ENCODE peak calls at places on chromosomes 4 and X, in eight cellular contexts. L, P, X, G, Y, K, V and W are unnamed samples.

GRCh38 chr4:173538148-173538902 is 8.3 kb upstream of the HAND2 start:
- DNase-seq in L (no peak), P (peak), X (peak), G (no peak), Y (no peak), K (peak), V (peak), W (peak)

GRCh38 chr4:26076000-26076587 is 162.1 kb downstream of the SMIM20 start:
- DNase-seq in L (no peak), P (no peak), X (no peak), G (no peak), Y (no peak), K (no peak), V (peak), W (no peak)

GRCh38 chr4:174038481-174038880 is 245.0 kb downstream of the FBXO8 start:
- DNase-seq in L (no peak), P (no peak), X (no peak), G (no peak), Y (no peak), K (no peak), V (no peak), W (no peak)

GRCh38 chr4:2482693-2483092 is 13.8 kb downstream of the RNF4 start:
- DNase-seq in L (peak), P (no peak), X (peak), G (no peak), Y (no peak), K (peak), V (peak), W (no peak)

GRCh38 chr4:109559983-109560686 is at the start of gene MCUB:
- DNase-seq in L (peak), P (peak), X (peak), G (peak), Y (peak), K (peak), V (peak), W (peak)

GRCh38 chr4:164501074-164501473 is 252.9 kb upstream of the SMIM31 start:
- DNase-seq in L (no peak), P (no peak), X (no peak), G (no peak), Y (no peak), K (no peak), V (no peak), W (no peak)

GRCh38 chr4:154732669-154733068 is 11.1 kb upstream of the LRAT start:
- DNase-seq in L (no peak), P (no peak), X (no peak), G (no peak), Y (no peak), K (no peak), V (no peak), W (no peak)

GRCh38 chr4:140617494-140618060 is 48.8 kb upstream of the UCP1 start:
- DNase-seq in L (no peak), P (no peak), X (no peak), G (no peak), Y (no peak), K (no peak), V (peak), W (no peak)

GRCh38 chr4:89837385-89837995 is 529 bp upstream of the SNCA start:
- DNase-seq in L (no peak), P (peak), X (no peak), G (no peak), Y (no peak), K (no peak), V (peak), W (peak)

GRCh38 chr4:98661356-98662054 is 3.1 kb upstream of the TSPAN5 start:
- DNase-seq in L (no peak), P (peak), X (no peak), G (no peak), Y (no peak), K (no peak), V (no peak), W (peak)

GRCh38 chr4:106818764-106819163 is 217.3 kb downstream of the DKK2 start:
- DNase-seq in L (no peak), P (no peak), X (no peak), G (no peak), Y (no peak), K (no peak), V (peak), W (no peak)

GRCh38 chrX:107729558-107730297 is 45.9 kb downstream of the TSC22D3 start:
- DNase-seq in L (no peak), P (no peak), X (peak), G (no peak), Y (no peak), K (peak), V (peak), W (peak)

GRCh38 chr4:185311113-185311888 is 84.4 kb downstream of the LRP2BP start:
- DNase-seq in L (peak), P (no peak), X (no peak), G (no peak), Y (no peak), K (no peak), V (no peak), W (no peak)

GRCh38 chr4:21209854-21210253 is 509.6 kb downstream of the PACRGL start:
- DNase-seq in L (no peak), P (no peak), X (no peak), G (no peak), Y (no peak), K (no peak), V (no peak), W (no peak)

GRCh38 chr4:63226236-63226635 is 1183.0 kb downstream of the TECRL start:
- DNase-seq in L (no peak), P (no peak), X (no peak), G (no peak), Y (no peak), K (no peak), V (no peak), W (no peak)

GRCh38 chr4:3409571-3410091 is 32.1 kb upstream of the HGFAC start:
- DNase-seq in L (no peak), P (no peak), X (no peak), G (peak), Y (no peak), K (peak), V (no peak), W (peak)

GRCh38 chr4:176149680-176150079 is 45.7 kb downstream of the SPATA4 start:
- DNase-seq in L (no peak), P (no peak), X (no peak), G (no peak), Y (no peak), K (no peak), V (no peak), W (no peak)

GRCh38 chr4:114997596-114997995 is 115.8 kb downstream of the NDST4 start:
- DNase-seq in L (no peak), P (no peak), X (no peak), G (no peak), Y (no peak), K (no peak), V (no peak), W (no peak)

GRCh38 chr4:98659741-98660507 is 1.5 kb upstream of the TSPAN5 start:
- DNase-seq in L (no peak), P (no peak), X (no peak), G (no peak), Y (no peak), K (no peak), V (peak), W (no peak)

GRCh38 chr4:89316931-89317366 is 9.3 kb upstream of the GPRIN3 start:
- DNase-seq in L (peak), P (no peak), X (no peak), G (no peak), Y (peak), K (no peak), V (peak), W (no peak)

GRCh38 chr4:74394476-74395136 is 29.7 kb downstream of the EREG start:
- DNase-seq in L (no peak), P (no peak), X (no peak), G (no peak), Y (no peak), K (no peak), V (peak), W (no peak)

GRCh38 chr4:128862608-128863313 is 53.3 kb downstream of the JADE1 start:
- DNase-seq in L (no peak), P (no peak), X (no peak), G (no peak), Y (peak), K (no peak), V (no peak), W (no peak)

GRCh38 chr4:28966982-28967381 is 1753.2 kb upstream of the PCDH7 start:
- DNase-seq in L (no peak), P (no peak), X (no peak), G (no peak), Y (no peak), K (no peak), V (peak), W (no peak)

GRCh38 chr4:80878218-80878617 is 152.3 kb upstream of the BMP3 start:
- DNase-seq in L (peak), P (no peak), X (no peak), G (no peak), Y (no peak), K (no peak), V (peak), W (no peak)

GRCh38 chrX:22520128-22520828 is 247.6 kb downstream of the CBLL2 start:
- DNase-seq in L (no peak), P (no peak), X (no peak), G (no peak), Y (no peak), K (no peak), V (no peak), W (no peak)

GRCh38 chr4:44961001-44961755 is 234.8 kb upstream of the GNPDA2 start:
- DNase-seq in L (no peak), P (no peak), X (no peak), G (no peak), Y (no peak), K (no peak), V (no peak), W (no peak)

GRCh38 chrX:44908198-44908597 is 35.2 kb downstream of the KDM6A start:
- DNase-seq in L (no peak), P (no peak), X (no peak), G (no peak), Y (no peak), K (no peak), V (peak), W (no peak)

GRCh38 chrX:153789654-153790053 is 4.5 kb downstream of the IDH3G start:
- DNase-seq in L (no peak), P (no peak), X (no peak), G (no peak), Y (no peak), K (no peak), V (no peak), W (no peak)

GRCh38 chr4:166421556-166422156 is 548.6 kb downstream of the TLL1 start:
- DNase-seq in L (no peak), P (no peak), X (no peak), G (no peak), Y (no peak), K (peak), V (peak), W (no peak)

GRCh38 chr4:10806993-10807645 is 122.6 kb upstream of the CLNK start:
- DNase-seq in L (no peak), P (no peak), X (no peak), G (no peak), Y (no peak), K (no peak), V (no peak), W (no peak)

GRCh38 chr4:22587253-22587652 is 71.4 kb upstream of the ADGRA3 start:
- DNase-seq in L (no peak), P (no peak), X (no peak), G (no peak), Y (no peak), K (no peak), V (no peak), W (no peak)

GRCh38 chr4:164056426-164057142 is 562.1 kb downstream of the TMA16 start:
- DNase-seq in L (no peak), P (no peak), X (no peak), G (no peak), Y (no peak), K (no peak), V (no peak), W (no peak)

GRCh38 chr4:21410372-21410771 is 538.2 kb downstream of the KCNIP4 start:
- DNase-seq in L (no peak), P (no peak), X (no peak), G (no peak), Y (no peak), K (no peak), V (no peak), W (peak)

GRCh38 chrX:50704987-50705386 is 109.0 kb downstream of the SHROOM4 start:
- DNase-seq in L (no peak), P (no peak), X (no peak), G (no peak), Y (no peak), K (no peak), V (no peak), W (no peak)

GRCh38 chrX:143634701-143635442 is 1.0 kb downstream of the SLITRK4 start:
- DNase-seq in L (no peak), P (peak), X (no peak), G (no peak), Y (no peak), K (peak), V (peak), W (peak)

GRCh38 chrX:68196939-68197791 is 236.1 kb downstream of the OPHN1 start:
- DNase-seq in L (peak), P (peak), X (no peak), G (no peak), Y (no peak), K (no peak), V (peak), W (peak)

DNA sequence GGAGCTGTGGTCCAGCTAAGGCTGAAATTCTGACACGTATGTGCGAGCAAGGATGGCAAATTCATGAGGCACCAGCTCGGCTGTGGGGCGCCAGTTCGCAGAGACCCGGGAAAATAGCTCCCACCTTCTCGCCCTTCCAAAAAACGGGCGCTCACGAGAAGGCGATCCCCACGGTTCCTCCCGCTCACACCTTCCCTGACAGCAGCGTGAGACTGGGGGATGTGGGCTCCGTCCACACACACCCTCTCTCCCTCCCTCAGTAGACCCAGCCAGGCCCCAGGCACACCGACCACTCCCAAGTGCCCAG is 584 bp downstream of the GPC3 start:
- DNase-seq in L (no peak), P (no peak), X (no peak), G (no peak), Y (no peak), K (no peak), V (no peak), W (no peak)
- H3K4me3 ChIP-seq in L (no peak), P (peak), X (peak), G (no peak), Y (no peak), K (no peak), V (peak), W (peak)

GRCh38 chrX:11349020-11349419 is 55.8 kb downstream of the AMELX start:
- DNase-seq in L (no peak), P (no peak), X (no peak), G (no peak), Y (no peak), K (no peak), V (no peak), W (no peak)

GRCh38 chrX:11355259-11355909 is 62.2 kb downstream of the AMELX start:
- DNase-seq in L (no peak), P (no peak), X (no peak), G (no peak), Y (no peak), K (no peak), V (no peak), W (no peak)

GRCh38 chrX:11349661-11350337 is 56.6 kb downstream of the AMELX start:
- DNase-seq in L (no peak), P (no peak), X (no peak), G (no peak), Y (no peak), K (no peak), V (no peak), W (no peak)

GRCh38 chrX:11352296-11352741 is 59.1 kb downstream of the AMELX start:
- DNase-seq in L (no peak), P (no peak), X (no peak), G (no peak), Y (no peak), K (no peak), V (peak), W (no peak)

GRCh38 chrX:11351375-11352295 is 58.4 kb downstream of the AMELX start:
- DNase-seq in L (no peak), P (no peak), X (peak), G (no peak), Y (no peak), K (peak), V (peak), W (no peak)
- H3K27ac ChIP-seq in L (no peak), P (no peak), X (peak), G (no peak), Y (no peak), K (no peak), V (peak), W (no peak)

GRCh38 chr4:137955615-137956014 is 286.5 kb downstream of the SLC7A11 start:
- DNase-seq in L (no peak), P (no peak), X (no peak), G (no peak), Y (no peak), K (no peak), V (no peak), W (no peak)

GRCh38 chr4:137960371-137961050 is 281.6 kb downstream of the SLC7A11 start:
- DNase-seq in L (no peak), P (no peak), X (no peak), G (no peak), Y (no peak), K (no peak), V (peak), W (no peak)

GRCh38 chr4:137956256-137956655 is 285.9 kb downstream of the SLC7A11 start:
- DNase-seq in L (no peak), P (no peak), X (no peak), G (no peak), Y (no peak), K (no peak), V (peak), W (no peak)

GRCh38 chr4:137961051-137961438 is 281.1 kb downstream of the SLC7A11 start:
- DNase-seq in L (no peak), P (no peak), X (no peak), G (no peak), Y (no peak), K (no peak), V (peak), W (no peak)
- H3K4me3 ChIP-seq in L (no peak), P (no peak), X (no peak), G (no peak), Y (no peak), K (no peak), V (no peak), W (no peak)

DNA sequence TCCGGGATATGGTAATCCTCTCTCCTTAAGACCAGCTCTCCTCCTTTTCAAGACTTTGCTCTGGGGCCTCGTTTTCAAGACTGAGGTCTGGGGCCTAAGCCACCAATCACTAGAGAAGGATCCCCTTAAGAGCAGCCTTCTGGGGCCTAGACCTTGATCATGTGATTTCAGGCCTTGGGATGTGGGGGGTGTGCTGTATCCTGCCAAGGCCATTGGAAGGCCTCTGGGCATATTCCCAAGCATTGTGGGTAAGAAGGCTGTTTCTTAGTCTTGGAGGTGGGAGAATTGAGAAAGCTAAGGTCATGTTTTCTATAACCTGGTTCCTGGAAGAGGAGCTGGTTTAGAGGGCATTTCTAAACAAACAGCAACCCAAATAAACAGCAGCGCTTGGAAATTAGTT is 12.1 kb downstream of the TMEM164 start:
- DNase-seq in L (no peak), P (no peak), X (no peak), G (no peak), Y (no peak), K (no peak), V (peak), W (no peak)
- H3K27ac ChIP-seq in L (no peak), P (no peak), X (peak), G (no peak), Y (no peak), K (no peak), V (peak), W (no peak)

GRCh38 chr4:107997794-107998193 is 8.1 kb downstream of the HADH start:
- DNase-seq in L (no peak), P (no peak), X (no peak), G (no peak), Y (no peak), K (no peak), V (no peak), W (no peak)
- H3K4me3 ChIP-seq in L (no peak), P (no peak), X (no peak), G (no peak), Y (no peak), K (no peak), V (no peak), W (no peak)

GRCh38 chr4:138405934-138406567 is 163.9 kb upstream of the SLC7A11 start:
- DNase-seq in L (no peak), P (no peak), X (no peak), G (no peak), Y (no peak), K (no peak), V (peak), W (no peak)
- H3K27ac ChIP-seq in L (no peak), P (no peak), X (no peak), G (no peak), Y (no peak), K (no peak), V (peak), W (no peak)